ENCODE peak calls at places on chromosomes 6 and 20, in seven cellular contexts. One of them, this sample, is unnamed. For H3K36me3 and H3K4me1, the result is how much of the 10 kb centered on the place peaks cover.

GRCh38 chr6:116385462-116385807 is 14.7 kb downstream of the DSE start:
- DNase-seq in CD8-positive, alpha-beta T cell: no peak
- DNase-seq in left ventricle myocardium inferior: no peak
- DNase-seq in SJCRH30: no peak
- DNase-seq in RWPE2: no peak
- DNase-seq in PC-3: peak
- DNase-seq in ovary: no peak
- DNase-seq in this sample: no peak

GRCh38 chr20:10079964-10080363 is 45.2 kb downstream of the ANKEF1 start:
- DNase-seq in CD8-positive, alpha-beta T cell: no peak
- DNase-seq in left ventricle myocardium inferior: no peak
- DNase-seq in SJCRH30: no peak
- DNase-seq in RWPE2: no peak
- DNase-seq in PC-3: peak
- DNase-seq in ovary: no peak
- DNase-seq in this sample: no peak

GRCh38 chr6:10418862-10419748 is 4.2 kb upstream of the TFAP2A start:
- DNase-seq in CD8-positive, alpha-beta T cell: no peak
- DNase-seq in left ventricle myocardium inferior: no peak
- DNase-seq in SJCRH30: no peak
- DNase-seq in RWPE2: peak
- DNase-seq in PC-3: peak
- DNase-seq in ovary: no peak
- DNase-seq in this sample: no peak

GRCh38 chr6:47094351-47094925 is 52.3 kb upstream of the ADGRF1 start:
- DNase-seq in CD8-positive, alpha-beta T cell: no peak
- DNase-seq in left ventricle myocardium inferior: no peak
- DNase-seq in SJCRH30: peak
- DNase-seq in RWPE2: no peak
- DNase-seq in PC-3: peak
- DNase-seq in ovary: no peak
- DNase-seq in this sample: no peak

GRCh38 chr6:132247381-132248159 is 153.7 kb downstream of the MOXD1 start:
- DNase-seq in CD8-positive, alpha-beta T cell: no peak
- DNase-seq in left ventricle myocardium inferior: no peak
- DNase-seq in SJCRH30: no peak
- DNase-seq in RWPE2: no peak
- DNase-seq in PC-3: no peak
- DNase-seq in ovary: no peak
- DNase-seq in this sample: no peak

GRCh38 chr6:44122821-44123220 is 4.4 kb downstream of the MRPL14 start:
- DNase-seq in CD8-positive, alpha-beta T cell: no peak
- DNase-seq in left ventricle myocardium inferior: no peak
- DNase-seq in SJCRH30: no peak
- DNase-seq in RWPE2: no peak
- DNase-seq in PC-3: no peak
- DNase-seq in ovary: no peak
- DNase-seq in this sample: peak

GRCh38 chr20:4563031-4563430 is 158.7 kb upstream of the PRND start:
- DNase-seq in CD8-positive, alpha-beta T cell: no peak
- DNase-seq in left ventricle myocardium inferior: no peak
- DNase-seq in SJCRH30: no peak
- DNase-seq in RWPE2: no peak
- DNase-seq in PC-3: no peak
- DNase-seq in ovary: no peak
- DNase-seq in this sample: no peak

GRCh38 chr6:91081452-91082067 is 494.7 kb upstream of the MAP3K7 start:
- DNase-seq in CD8-positive, alpha-beta T cell: no peak
- DNase-seq in left ventricle myocardium inferior: no peak
- DNase-seq in SJCRH30: peak
- DNase-seq in RWPE2: no peak
- DNase-seq in PC-3: peak
- DNase-seq in ovary: no peak
- DNase-seq in this sample: peak

GRCh38 chr6:72140795-72141194 is 254.4 kb downstream of the RIMS1 start:
- DNase-seq in CD8-positive, alpha-beta T cell: no peak
- DNase-seq in left ventricle myocardium inferior: no peak
- DNase-seq in SJCRH30: no peak
- DNase-seq in RWPE2: no peak
- DNase-seq in PC-3: peak
- DNase-seq in ovary: no peak
- DNase-seq in this sample: no peak

GRCh38 chr6:157339432-157339831 is 16.1 kb upstream of the TMEM242 start:
- DNase-seq in CD8-positive, alpha-beta T cell: no peak
- DNase-seq in left ventricle myocardium inferior: no peak
- DNase-seq in SJCRH30: peak
- DNase-seq in RWPE2: no peak
- DNase-seq in PC-3: no peak
- DNase-seq in ovary: no peak
- DNase-seq in this sample: no peak

GRCh38 chr6:83815631-83816030 is 37.5 kb upstream of the RIPPLY2 start:
- DNase-seq in CD8-positive, alpha-beta T cell: no peak
- DNase-seq in left ventricle myocardium inferior: no peak
- DNase-seq in SJCRH30: no peak
- DNase-seq in RWPE2: no peak
- DNase-seq in PC-3: peak
- DNase-seq in ovary: no peak
- DNase-seq in this sample: no peak

DNA sequence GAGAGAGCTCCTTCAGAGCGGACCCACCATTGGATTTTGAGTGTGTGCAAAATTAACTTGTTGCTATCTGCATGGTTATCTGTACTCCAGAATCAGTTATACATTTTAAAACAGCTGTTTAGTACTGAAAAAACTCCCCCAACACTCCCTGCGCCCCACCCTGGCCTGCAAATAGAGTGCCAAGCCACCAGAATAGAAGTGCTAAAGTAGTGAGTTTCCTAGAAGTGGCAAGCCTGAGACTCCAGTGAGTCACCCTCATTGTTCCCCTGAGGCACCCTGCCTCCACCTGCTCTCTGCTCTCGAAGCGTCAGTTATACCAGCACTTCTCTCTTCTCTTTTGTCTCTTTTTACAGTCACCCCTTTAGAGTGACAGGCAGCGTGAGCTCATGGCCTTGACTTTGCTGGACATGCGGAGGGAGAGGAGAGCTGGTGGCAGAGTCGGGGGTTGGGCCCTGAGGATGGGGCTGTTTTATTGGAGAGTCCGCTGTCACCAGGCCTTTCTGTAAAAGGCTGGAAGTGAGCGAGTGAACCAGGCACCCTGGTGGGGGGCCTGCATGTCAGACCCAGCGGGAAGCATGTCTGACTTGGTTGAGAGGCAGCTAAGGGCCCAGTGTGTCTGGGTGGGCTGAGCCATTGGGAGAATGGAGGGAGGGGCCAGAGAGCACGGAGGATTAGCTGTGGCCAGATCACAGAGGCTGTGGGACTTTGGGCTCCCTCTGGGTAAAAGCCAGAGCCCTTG is 10.4 kb downstream of the IGF2R start:
- DNase-seq in CD8-positive, alpha-beta T cell: peak
- DNase-seq in left ventricle myocardium inferior: no peak
- DNase-seq in SJCRH30: peak
- DNase-seq in RWPE2: no peak
- DNase-seq in PC-3: peak
- DNase-seq in ovary: no peak
- DNase-seq in this sample: peak
- H3K4me3 ChIP-seq in CD8-positive, alpha-beta T cell: no peak
- H3K4me3 ChIP-seq in left ventricle myocardium inferior: peak
- H3K4me3 ChIP-seq in SJCRH30: peak
- H3K4me3 ChIP-seq in RWPE2: no peak
- H3K4me3 ChIP-seq in PC-3: peak
- H3K4me3 ChIP-seq in ovary: no peak
- H3K4me3 ChIP-seq in this sample: no peak

DNA sequence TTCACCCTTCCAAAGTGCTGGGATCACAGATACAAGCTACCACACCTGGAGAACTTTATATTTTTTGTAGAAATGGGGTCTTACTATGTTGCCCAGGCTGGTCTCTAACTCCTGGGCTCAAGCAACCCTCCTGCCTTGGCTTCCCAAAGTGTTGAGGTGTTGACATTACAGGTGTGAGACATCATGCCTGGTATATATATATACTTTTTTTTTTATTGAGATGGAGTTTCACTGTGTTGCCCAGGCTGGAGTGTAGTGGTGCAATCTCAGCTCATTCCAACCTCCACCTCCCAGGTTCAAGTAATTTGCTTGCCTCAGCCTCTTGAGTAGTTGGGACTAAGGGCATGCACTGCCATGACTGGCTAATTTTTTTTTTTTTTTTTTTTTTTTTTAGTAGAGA is 5.4 kb downstream of the FKBP5 start:
- DNase-seq in CD8-positive, alpha-beta T cell: no peak
- DNase-seq in left ventricle myocardium inferior: no peak
- DNase-seq in SJCRH30: no peak
- DNase-seq in RWPE2: no peak
- DNase-seq in PC-3: no peak
- DNase-seq in ovary: no peak
- DNase-seq in this sample: no peak
- H3K36me3 ChIP-seq in CD8-positive, alpha-beta T cell: under half
- H3K36me3 ChIP-seq in left ventricle myocardium inferior: under half
- H3K36me3 ChIP-seq in SJCRH30: under half
- H3K36me3 ChIP-seq in RWPE2: half or more
- H3K36me3 ChIP-seq in PC-3: under half
- H3K36me3 ChIP-seq in ovary: under half
- H3K36me3 ChIP-seq in this sample: under half

DNA sequence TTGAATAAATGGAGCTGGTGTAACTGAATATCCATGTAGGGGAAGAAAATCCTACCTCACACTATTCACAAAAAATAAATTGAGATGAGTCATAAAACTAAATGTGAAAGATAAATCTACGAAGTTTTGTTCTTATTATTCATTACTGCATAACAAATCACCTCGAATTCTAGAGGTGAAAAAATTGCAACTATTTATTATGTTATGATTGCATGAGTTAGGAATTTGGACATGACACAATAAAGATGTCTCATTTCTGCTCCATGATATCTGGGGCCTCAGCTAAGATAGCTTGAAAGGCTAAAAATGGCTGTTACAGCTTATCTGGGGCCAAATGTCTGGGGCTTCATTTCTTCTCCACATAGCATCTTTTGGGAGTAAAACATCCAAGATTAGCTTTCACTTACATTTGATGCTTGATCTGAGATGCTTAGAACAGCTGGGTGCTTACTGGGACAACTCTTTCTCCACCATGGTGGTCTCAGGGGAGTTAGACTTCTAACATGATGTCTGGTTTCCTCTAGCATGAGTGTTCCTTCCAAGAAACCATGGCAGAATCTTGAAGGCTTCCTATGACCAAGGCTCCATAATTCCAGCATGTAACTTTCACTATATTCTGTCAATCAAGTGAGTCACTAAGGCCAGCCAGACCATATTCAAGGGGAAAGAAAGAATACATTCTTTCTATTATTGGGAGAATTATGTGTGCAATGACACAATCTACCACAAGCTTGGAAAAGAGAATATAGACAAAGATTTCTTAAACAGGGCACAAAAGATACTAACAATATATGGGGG is 30.1 kb downstream of the OR2B6 start:
- DNase-seq in CD8-positive, alpha-beta T cell: no peak
- DNase-seq in left ventricle myocardium inferior: no peak
- DNase-seq in SJCRH30: no peak
- DNase-seq in RWPE2: no peak
- DNase-seq in PC-3: peak
- DNase-seq in ovary: no peak
- DNase-seq in this sample: no peak
- H3K4me1 ChIP-seq in CD8-positive, alpha-beta T cell: under half
- H3K4me1 ChIP-seq in left ventricle myocardium inferior: under half
- H3K4me1 ChIP-seq in SJCRH30: under half
- H3K4me1 ChIP-seq in RWPE2: under half
- H3K4me1 ChIP-seq in PC-3: under half
- H3K4me1 ChIP-seq in ovary: under half
- H3K4me1 ChIP-seq in this sample: under half

DNA sequence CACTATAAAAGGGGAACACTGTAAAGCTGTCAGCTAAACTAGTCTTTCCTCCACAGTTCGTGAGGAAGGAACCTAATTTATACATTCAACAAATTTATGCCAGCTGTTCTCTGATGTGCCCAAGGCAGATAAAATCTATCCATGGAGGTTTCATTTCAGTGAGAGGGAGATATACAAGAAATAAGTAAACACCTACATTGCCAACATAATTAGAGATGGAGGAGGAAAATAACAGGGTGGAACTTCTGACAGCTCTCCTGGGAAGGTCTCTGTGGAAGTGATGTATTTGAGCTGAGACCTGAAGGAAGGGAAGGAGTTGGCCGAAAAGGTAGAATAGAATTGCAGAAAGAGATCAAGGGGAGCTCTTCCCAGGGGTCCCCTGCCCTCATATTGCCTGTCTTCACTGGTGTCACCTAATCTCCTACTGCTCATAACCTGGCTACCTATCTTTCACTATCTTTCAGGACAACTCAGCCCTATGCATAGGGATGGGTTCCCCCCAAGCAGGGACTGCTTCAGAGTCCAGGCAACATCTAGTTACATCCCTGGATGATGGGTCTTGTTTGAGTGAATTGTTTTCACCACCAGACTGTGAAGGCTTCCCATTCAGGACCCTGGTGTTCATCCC is 1.0 kb upstream of the HECA start:
- DNase-seq in CD8-positive, alpha-beta T cell: no peak
- DNase-seq in left ventricle myocardium inferior: no peak
- DNase-seq in SJCRH30: no peak
- DNase-seq in RWPE2: no peak
- DNase-seq in PC-3: no peak
- DNase-seq in ovary: peak
- DNase-seq in this sample: no peak
- H3K4me3 ChIP-seq in CD8-positive, alpha-beta T cell: no peak
- H3K4me3 ChIP-seq in left ventricle myocardium inferior: no peak
- H3K4me3 ChIP-seq in SJCRH30: no peak
- H3K4me3 ChIP-seq in RWPE2: no peak
- H3K4me3 ChIP-seq in PC-3: no peak
- H3K4me3 ChIP-seq in ovary: no peak
- H3K4me3 ChIP-seq in this sample: no peak

DNA sequence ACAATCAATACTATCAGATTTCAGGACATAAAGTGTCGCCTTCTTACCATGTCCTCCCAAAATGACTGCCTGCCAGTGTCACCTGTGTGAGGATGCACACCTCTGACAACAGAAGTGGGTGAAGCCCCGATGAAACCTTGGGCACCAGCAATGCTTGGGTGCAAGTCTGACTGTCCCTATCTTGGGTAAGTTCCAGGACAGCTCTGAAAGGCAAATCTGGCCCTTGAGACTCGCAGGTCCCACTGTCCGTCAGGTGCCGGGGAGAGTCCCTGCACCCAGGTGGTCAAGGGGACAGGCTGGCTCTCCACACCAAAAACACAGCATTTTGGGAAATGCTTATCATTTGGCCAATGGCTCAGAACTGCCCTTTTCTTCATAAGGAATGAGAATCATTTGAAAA is 43.3 kb downstream of the EZR start:
- DNase-seq in CD8-positive, alpha-beta T cell: no peak
- DNase-seq in left ventricle myocardium inferior: no peak
- DNase-seq in SJCRH30: no peak
- DNase-seq in RWPE2: no peak
- DNase-seq in PC-3: no peak
- DNase-seq in ovary: no peak
- DNase-seq in this sample: no peak
- H3K36me3 ChIP-seq in CD8-positive, alpha-beta T cell: half or more
- H3K36me3 ChIP-seq in left ventricle myocardium inferior: half or more
- H3K36me3 ChIP-seq in SJCRH30: under half
- H3K36me3 ChIP-seq in RWPE2: half or more
- H3K36me3 ChIP-seq in PC-3: half or more
- H3K36me3 ChIP-seq in ovary: under half
- H3K36me3 ChIP-seq in this sample: half or more

GRCh38 chr6:41451039-41451438 is 95.1 kb upstream of the FOXP4 start:
- DNase-seq in CD8-positive, alpha-beta T cell: no peak
- DNase-seq in left ventricle myocardium inferior: no peak
- DNase-seq in SJCRH30: no peak
- DNase-seq in RWPE2: no peak
- DNase-seq in PC-3: no peak
- DNase-seq in ovary: no peak
- DNase-seq in this sample: no peak
- H3K4me1 ChIP-seq in CD8-positive, alpha-beta T cell: under half
- H3K4me1 ChIP-seq in left ventricle myocardium inferior: under half
- H3K4me1 ChIP-seq in SJCRH30: under half
- H3K4me1 ChIP-seq in RWPE2: under half
- H3K4me1 ChIP-seq in PC-3: under half
- H3K4me1 ChIP-seq in ovary: under half
- H3K4me1 ChIP-seq in this sample: under half